ENCODE peak calls at places on chromosomes 4 and X, in four cellular contexts. One of them, this sample, is unnamed.

GRCh38 chrX:35461164-35461563 is 337.0 kb upstream of the MAGEB16 start:
- DNase-seq in RCC 7860: no peak
- DNase-seq in NCI-H1694: no peak
- DNase-seq in activated T-cell treated with anti-CD3 and anti-CD28 coated beads for 24 hours: no peak
- DNase-seq in this sample: no peak

GRCh38 chrX:20252392-20253231 is 14.1 kb downstream of the RPS6KA3 start:
- DNase-seq in RCC 7860: peak; percentile 6
- DNase-seq in NCI-H1694: no peak
- DNase-seq in activated T-cell treated with anti-CD3 and anti-CD28 coated beads for 24 hours: peak; percentile 62
- DNase-seq in this sample: no peak

GRCh38 chrX:136708348-136708747 is 60.4 kb downstream of the CD40LG start:
- DNase-seq in RCC 7860: no peak
- DNase-seq in NCI-H1694: no peak
- DNase-seq in activated T-cell treated with anti-CD3 and anti-CD28 coated beads for 24 hours: no peak
- DNase-seq in this sample: no peak

GRCh38 chr4:25310066-25310824 is 2.3 kb upstream of the ZCCHC4 start:
- DNase-seq in RCC 7860: no peak
- DNase-seq in NCI-H1694: no peak
- DNase-seq in activated T-cell treated with anti-CD3 and anti-CD28 coated beads for 24 hours: no peak
- DNase-seq in this sample: no peak

GRCh38 chrX:15977644-15978043 is 123.0 kb upstream of the AP1S2 start:
- DNase-seq in RCC 7860: no peak
- DNase-seq in NCI-H1694: no peak
- DNase-seq in activated T-cell treated with anti-CD3 and anti-CD28 coated beads for 24 hours: no peak
- DNase-seq in this sample: no peak

GRCh38 chr4:186095406-186095805 is 9.1 kb upstream of the FAM149A start:
- DNase-seq in RCC 7860: no peak
- DNase-seq in NCI-H1694: no peak
- DNase-seq in activated T-cell treated with anti-CD3 and anti-CD28 coated beads for 24 hours: no peak
- DNase-seq in this sample: no peak

GRCh38 chrX:111823068-111823467 is 52.9 kb upstream of the TRPC5OS start:
- DNase-seq in RCC 7860: no peak
- DNase-seq in NCI-H1694: peak; percentile 32
- DNase-seq in activated T-cell treated with anti-CD3 and anti-CD28 coated beads for 24 hours: no peak
- DNase-seq in this sample: no peak

GRCh38 chrX:133654801-133655200 is 239.5 kb upstream of the GPC4 start:
- DNase-seq in RCC 7860: no peak
- DNase-seq in NCI-H1694: no peak
- DNase-seq in activated T-cell treated with anti-CD3 and anti-CD28 coated beads for 24 hours: no peak
- DNase-seq in this sample: no peak

GRCh38 chrX:48782795-48783194 is 3.6 kb upstream of the GATA1 start:
- DNase-seq in RCC 7860: no peak
- DNase-seq in NCI-H1694: no peak
- DNase-seq in activated T-cell treated with anti-CD3 and anti-CD28 coated beads for 24 hours: no peak
- DNase-seq in this sample: no peak

GRCh38 chrX:120759685-120760084 is 116.0 kb downstream of the CT47B1 start:
- DNase-seq in RCC 7860: no peak
- DNase-seq in NCI-H1694: no peak
- DNase-seq in activated T-cell treated with anti-CD3 and anti-CD28 coated beads for 24 hours: no peak
- DNase-seq in this sample: no peak

GRCh38 chr4:162981823-162982222 is 184.9 kb downstream of the NAF1 start:
- DNase-seq in RCC 7860: no peak
- DNase-seq in NCI-H1694: no peak
- DNase-seq in activated T-cell treated with anti-CD3 and anti-CD28 coated beads for 24 hours: no peak
- DNase-seq in this sample: no peak

GRCh38 chrX:42748067-42748850 is 29.7 kb downstream of the PPP1R2C start:
- DNase-seq in RCC 7860: no peak
- DNase-seq in NCI-H1694: no peak
- DNase-seq in activated T-cell treated with anti-CD3 and anti-CD28 coated beads for 24 hours: no peak
- DNase-seq in this sample: no peak

GRCh38 chr4:175309041-175309440 is 390.9 kb downstream of the ADAM29 start:
- DNase-seq in RCC 7860: peak; percentile 13
- DNase-seq in NCI-H1694: no peak
- DNase-seq in activated T-cell treated with anti-CD3 and anti-CD28 coated beads for 24 hours: no peak
- DNase-seq in this sample: no peak

GRCh38 chr4:5127556-5127955 is 76.3 kb downstream of the STK32B start:
- DNase-seq in RCC 7860: no peak
- DNase-seq in NCI-H1694: no peak
- DNase-seq in activated T-cell treated with anti-CD3 and anti-CD28 coated beads for 24 hours: no peak
- DNase-seq in this sample: no peak

GRCh38 chr4:158813113-158813512 is 44.3 kb downstream of the FNIP2 start:
- DNase-seq in RCC 7860: no peak
- DNase-seq in NCI-H1694: no peak
- DNase-seq in activated T-cell treated with anti-CD3 and anti-CD28 coated beads for 24 hours: no peak
- DNase-seq in this sample: no peak

GRCh38 chr4:102263024-102263787 is 82.1 kb downstream of the SLC39A8 start:
- DNase-seq in RCC 7860: peak; percentile 41
- DNase-seq in NCI-H1694: peak; percentile 54
- DNase-seq in activated T-cell treated with anti-CD3 and anti-CD28 coated beads for 24 hours: no peak
- DNase-seq in this sample: peak; percentile 50

GRCh38 chrX:102712216-102712966 is at the start of gene GPRASP2:
- DNase-seq in RCC 7860: no peak
- DNase-seq in NCI-H1694: peak; percentile 18
- DNase-seq in activated T-cell treated with anti-CD3 and anti-CD28 coated beads for 24 hours: no peak
- DNase-seq in this sample: no peak

GRCh38 chr4:2390146-2390545 is 28.3 kb downstream of the ZFYVE28 start:
- DNase-seq in RCC 7860: peak; percentile 12
- DNase-seq in NCI-H1694: no peak
- DNase-seq in activated T-cell treated with anti-CD3 and anti-CD28 coated beads for 24 hours: no peak
- DNase-seq in this sample: no peak

GRCh38 chr4:154626793-154627484 is 14.5 kb upstream of the FGG start:
- DNase-seq in RCC 7860: no peak
- DNase-seq in NCI-H1694: no peak
- DNase-seq in activated T-cell treated with anti-CD3 and anti-CD28 coated beads for 24 hours: peak; percentile 33
- DNase-seq in this sample: no peak

GRCh38 chr4:3399277-3400194 is 42.2 kb upstream of the HGFAC start:
- DNase-seq in RCC 7860: peak; percentile 13
- DNase-seq in NCI-H1694: no peak
- DNase-seq in activated T-cell treated with anti-CD3 and anti-CD28 coated beads for 24 hours: no peak
- DNase-seq in this sample: no peak

GRCh38 chrX:45623266-45623665 is 422.6 kb upstream of the DIPK2B start:
- DNase-seq in RCC 7860: peak; percentile 3
- DNase-seq in NCI-H1694: no peak
- DNase-seq in activated T-cell treated with anti-CD3 and anti-CD28 coated beads for 24 hours: no peak
- DNase-seq in this sample: peak; percentile 73

GRCh38 chr4:72314869-72315268 is 254.2 kb downstream of the ADAMTS3 start:
- DNase-seq in RCC 7860: peak; percentile 29
- DNase-seq in NCI-H1694: no peak
- DNase-seq in activated T-cell treated with anti-CD3 and anti-CD28 coated beads for 24 hours: no peak
- DNase-seq in this sample: no peak

GRCh38 chrX:40150503-40150902 is 52.7 kb upstream of the BCOR start:
- DNase-seq in RCC 7860: no peak
- DNase-seq in NCI-H1694: no peak
- DNase-seq in activated T-cell treated with anti-CD3 and anti-CD28 coated beads for 24 hours: no peak
- DNase-seq in this sample: no peak

GRCh38 chr4:118313098-118313497 is 39.7 kb downstream of the PRSS12 start:
- DNase-seq in RCC 7860: no peak
- DNase-seq in NCI-H1694: peak; percentile 52
- DNase-seq in activated T-cell treated with anti-CD3 and anti-CD28 coated beads for 24 hours: no peak
- DNase-seq in this sample: no peak

GRCh38 chrX:37910186-37910585 is 62.8 kb upstream of the DYNLT3 start:
- DNase-seq in RCC 7860: no peak
- DNase-seq in NCI-H1694: no peak
- DNase-seq in activated T-cell treated with anti-CD3 and anti-CD28 coated beads for 24 hours: no peak
- DNase-seq in this sample: no peak

GRCh38 chrX:15815779-15816452 is 25.6 kb downstream of the ZRSR2 start:
- DNase-seq in RCC 7860: no peak
- DNase-seq in NCI-H1694: no peak
- DNase-seq in activated T-cell treated with anti-CD3 and anti-CD28 coated beads for 24 hours: no peak
- DNase-seq in this sample: no peak

GRCh38 chr4:126807132-126807531 is 825.6 kb upstream of the INTU start:
- DNase-seq in RCC 7860: no peak
- DNase-seq in NCI-H1694: no peak
- DNase-seq in activated T-cell treated with anti-CD3 and anti-CD28 coated beads for 24 hours: no peak
- DNase-seq in this sample: no peak

GRCh38 chr4:165517216-165517615 is 138.4 kb downstream of the CPE start:
- DNase-seq in RCC 7860: no peak
- DNase-seq in NCI-H1694: no peak
- DNase-seq in activated T-cell treated with anti-CD3 and anti-CD28 coated beads for 24 hours: no peak
- DNase-seq in this sample: no peak

GRCh38 chr4:47531954-47532321 is 46.9 kb downstream of the ATP10D start:
- DNase-seq in RCC 7860: no peak
- DNase-seq in NCI-H1694: no peak
- DNase-seq in activated T-cell treated with anti-CD3 and anti-CD28 coated beads for 24 hours: no peak
- DNase-seq in this sample: no peak

This sample was measured in kidney epithelial cell.